ENCODE peak calls at places on chromosomes 1 and 21, in five cellular contexts. L, Y, N, G and Q are unnamed samples.

GRCh38 chr1:245448858-245449534 is 294.2 kb downstream of the KIF26B start:
- DNase-seq in L (no peak), G (peak), N (no peak), Y (peak), Q (no peak)

GRCh38 chr1:195765099-195765498 is 843.1 kb downstream of the KCNT2 start:
- DNase-seq in L (no peak), N (no peak), Y (no peak), G (no peak), Q (no peak)

GRCh38 chr1:25581764-25582163 is 34.8 kb upstream of the MAN1C1 start:
- DNase-seq in N (peak), L (no peak), Y (no peak), G (no peak), Q (no peak)

GRCh38 chr1:91725961-91726704 is 159.8 kb downstream of the TGFBR3 start:
- DNase-seq in Y (peak), L (no peak), G (no peak), N (no peak), Q (peak)

GRCh38 chr1:214791961-214792360 is 189.0 kb downstream of the CENPF start:
- DNase-seq in G (no peak), N (no peak), L (no peak), Y (peak), Q (no peak)

GRCh38 chr1:97920275-97920831 is 481 bp downstream of the DPYD start:
- DNase-seq in Y (peak), N (no peak), L (peak), G (peak), Q (no peak)

GRCh38 chr1:204673909-204674701 is 11.4 kb downstream of the LRRN2 start:
- DNase-seq in L (no peak), Y (no peak), G (no peak), N (no peak), Q (no peak)

GRCh38 chr1:153342178-153342577 is 6.5 kb downstream of the PGLYRP4 start:
- DNase-seq in N (no peak), Y (no peak), L (no peak), G (no peak), Q (no peak)

GRCh38 chr1:203597386-203598040 is 29.1 kb upstream of the ATP2B4 start:
- DNase-seq in N (no peak), G (no peak), L (no peak), Y (no peak), Q (no peak)

GRCh38 chr1:119477710-119478109 is 29.3 kb upstream of the HSD3B1 start:
- DNase-seq in Y (no peak), L (no peak), G (no peak), N (no peak), Q (no peak)

GRCh38 chr1:208951908-208952307 is 631.6 kb upstream of the CAMK1G start:
- DNase-seq in G (no peak), L (peak), N (no peak), Y (no peak), Q (peak)

GRCh38 chr1:159282118-159282517 is 20.0 kb upstream of the FCER1A start:
- DNase-seq in L (no peak), G (no peak), N (no peak), Y (no peak), Q (no peak)

GRCh38 chr1:51535006-51535592 is 16.0 kb upstream of the EPS15 start:
- DNase-seq in Y (peak), N (no peak), G (peak), L (peak), Q (peak)

GRCh38 chr1:30329263-30329753 is 394.1 kb downstream of the MATN1 start:
- DNase-seq in N (no peak), L (no peak), Y (no peak), G (no peak), Q (no peak)

GRCh38 chr1:178875936-178876335 is 5.1 kb upstream of the ANGPTL1 start:
- DNase-seq in Y (no peak), N (no peak), L (no peak), G (no peak), Q (no peak)

GRCh38 chr1:53502641-53503432 is 43.6 kb downstream of the DMRTB1 start:
- DNase-seq in Y (no peak), N (no peak), G (peak), L (no peak), Q (no peak)

GRCh38 chr1:218942421-218942820 is 231.3 kb upstream of the LYPLAL1 start:
- DNase-seq in G (no peak), N (no peak), Y (no peak), L (peak), Q (no peak)

GRCh38 chr1:54290443-54291184 is 90.6 kb downstream of the MRPL37 start:
- DNase-seq in L (no peak), G (no peak), Y (peak), N (no peak), Q (no peak)

GRCh38 chr21:45836694-45837670 is 144.6 kb upstream of the COL6A1 start:
- DNase-seq in N (no peak), L (no peak), G (no peak), Y (no peak), Q (peak)

GRCh38 chr1:95018602-95019369 is 54.0 kb downstream of the ALG14 start:
- DNase-seq in N (no peak), Y (peak), G (no peak), L (no peak), Q (peak)

GRCh38 chr1:85070972-85071492 is 22.7 kb upstream of the MCOLN3 start:
- DNase-seq in L (no peak), G (no peak), Y (no peak), N (no peak), Q (no peak)

GRCh38 chr1:181459067-181459466 is 24.2 kb upstream of the CACNA1E start:
- DNase-seq in Y (no peak), N (no peak), L (no peak), G (no peak), Q (no peak)

GRCh38 chr1:155323729-155324040 is 3.0 kb downstream of the RUSC1 start:
- DNase-seq in L (peak), G (peak), Y (peak), N (peak), Q (peak)

GRCh38 chr21:17003221-17003620 is 509.6 kb upstream of the CXADR start:
- DNase-seq in L (no peak), Y (peak), G (no peak), N (no peak), Q (peak)

GRCh38 chr1:12453400-12454343 is 164.3 kb downstream of the DHRS3 start:
- DNase-seq in G (peak), N (no peak), Y (no peak), L (no peak), Q (no peak)

DNA sequence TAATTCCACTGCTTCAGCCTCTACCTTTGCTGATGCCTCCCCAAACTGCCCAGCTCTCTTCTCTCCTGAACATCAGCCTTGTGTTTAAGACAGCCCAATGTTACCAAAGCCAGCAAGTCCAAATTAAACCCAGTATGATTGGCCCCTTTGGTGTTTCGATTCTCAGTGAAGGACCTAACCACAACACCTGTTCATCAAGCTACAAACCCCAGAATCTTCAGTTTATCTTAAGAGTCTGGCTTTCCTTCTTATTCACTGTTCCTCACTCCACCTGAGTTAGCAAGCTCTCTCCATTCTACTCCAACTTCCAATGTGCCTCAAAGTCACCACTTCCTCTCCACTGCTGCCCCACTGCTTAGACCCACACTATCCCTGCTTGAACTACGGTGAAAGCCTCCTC is 25.5 kb upstream of the ITPKB start:
- DNase-seq in N (no peak), L (no peak), G (no peak), Y (no peak), Q (no peak)
- H3K4me3 ChIP-seq in N (no peak), L (no peak), G (no peak), Y (no peak), Q (no peak)

DNA sequence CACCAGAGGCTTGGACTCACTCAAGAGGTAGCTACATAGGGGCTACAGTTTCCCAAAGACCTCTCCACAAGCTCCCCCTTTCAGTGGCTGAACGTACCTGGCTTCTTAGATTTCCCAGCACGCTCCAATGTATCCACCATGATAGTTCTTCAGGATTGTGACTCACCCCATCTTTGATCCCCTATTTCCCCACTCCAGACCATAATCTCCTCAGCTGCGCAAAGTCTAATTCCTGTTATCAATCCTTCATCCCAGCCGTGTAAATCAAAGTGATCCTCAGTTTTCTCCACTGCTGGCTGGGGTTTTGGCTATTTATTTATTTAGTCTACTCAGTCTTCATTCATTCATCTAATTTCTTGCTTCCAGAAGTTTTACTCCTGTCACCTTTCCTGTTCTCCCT is 13.1 kb upstream of the CTPS1 start:
- DNase-seq in L (no peak), N (no peak), Y (no peak), G (no peak), Q (no peak)
- H3K4me3 ChIP-seq in L (no peak), N (no peak), Y (no peak), G (no peak), Q (no peak)

GRCh38 chr1:9726406-9726805 is 74.9 kb downstream of the PIK3CD start:
- DNase-seq in L (no peak), G (no peak), Y (no peak), N (no peak), Q (no peak)
- H3K4me3 ChIP-seq in L (no peak), G (no peak), Y (no peak), N (no peak), Q (no peak)

GRCh38 chr1:147626304-147626703 is 44.0 kb downstream of the ACP6 start:
- DNase-seq in G (no peak), L (no peak), Y (no peak), N (no peak), Q (no peak)

GRCh38 chr1:147625274-147625986 is 44.9 kb downstream of the ACP6 start:
- DNase-seq in N (no peak), L (no peak), G (no peak), Y (no peak), Q (no peak)

GRCh38 chr1:147622731-147623130 is 47.6 kb downstream of the ACP6 start:
- DNase-seq in N (no peak), Y (peak), G (no peak), L (no peak), Q (no peak)

GRCh38 chr1:147624011-147624410 is 46.3 kb downstream of the ACP6 start:
- DNase-seq in N (no peak), G (no peak), L (no peak), Y (no peak), Q (no peak)

DNA sequence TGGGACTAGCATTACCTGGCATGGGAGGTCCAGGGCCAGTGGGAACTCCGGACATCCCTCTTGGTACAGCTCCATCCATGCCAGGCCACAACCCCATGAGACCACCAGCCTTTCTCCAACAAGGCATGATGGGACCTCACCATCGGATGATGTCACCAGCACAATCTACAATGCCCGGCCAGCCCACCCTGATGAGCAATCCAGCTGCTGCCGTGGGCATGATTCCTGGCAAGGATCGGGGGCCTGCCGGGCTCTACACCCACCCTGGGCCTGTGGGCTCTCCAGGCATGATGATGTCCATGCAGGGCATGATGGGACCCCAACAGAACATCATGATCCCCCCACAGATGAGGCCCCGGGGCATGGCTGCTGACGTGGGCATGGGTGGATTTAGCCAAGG is 45.8 kb downstream of the ACP6 start:
- DNase-seq in N (no peak), Y (no peak), L (no peak), G (no peak), Q (no peak)
- H3K4me3 ChIP-seq in N (no peak), Y (no peak), L (no peak), G (no peak), Q (no peak)

DNA sequence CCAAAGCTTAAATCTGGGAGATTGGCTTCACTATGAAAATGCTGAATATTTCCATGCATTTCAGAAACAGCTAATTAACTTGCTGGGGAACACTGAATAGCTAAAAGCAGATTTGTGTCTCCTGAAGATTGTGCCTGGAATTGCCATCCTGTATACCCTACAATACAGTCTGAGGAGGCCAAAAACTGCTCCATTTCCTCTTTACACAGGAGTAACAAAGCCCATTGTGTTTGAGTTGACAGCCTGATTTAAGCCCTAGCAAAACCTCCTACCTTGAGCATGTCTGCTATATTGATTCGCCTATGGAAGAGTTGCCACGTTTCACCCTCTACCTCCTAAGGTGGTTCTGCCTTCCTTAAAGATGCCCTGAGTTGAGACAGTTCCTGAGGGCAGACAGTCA is 1.5 kb upstream of the PIK3R3 start:
- DNase-seq in L (no peak), G (peak), N (no peak), Y (no peak), Q (no peak)
- H3K4me3 ChIP-seq in L (no peak), G (no peak), N (peak), Y (peak), Q (no peak)

DNA sequence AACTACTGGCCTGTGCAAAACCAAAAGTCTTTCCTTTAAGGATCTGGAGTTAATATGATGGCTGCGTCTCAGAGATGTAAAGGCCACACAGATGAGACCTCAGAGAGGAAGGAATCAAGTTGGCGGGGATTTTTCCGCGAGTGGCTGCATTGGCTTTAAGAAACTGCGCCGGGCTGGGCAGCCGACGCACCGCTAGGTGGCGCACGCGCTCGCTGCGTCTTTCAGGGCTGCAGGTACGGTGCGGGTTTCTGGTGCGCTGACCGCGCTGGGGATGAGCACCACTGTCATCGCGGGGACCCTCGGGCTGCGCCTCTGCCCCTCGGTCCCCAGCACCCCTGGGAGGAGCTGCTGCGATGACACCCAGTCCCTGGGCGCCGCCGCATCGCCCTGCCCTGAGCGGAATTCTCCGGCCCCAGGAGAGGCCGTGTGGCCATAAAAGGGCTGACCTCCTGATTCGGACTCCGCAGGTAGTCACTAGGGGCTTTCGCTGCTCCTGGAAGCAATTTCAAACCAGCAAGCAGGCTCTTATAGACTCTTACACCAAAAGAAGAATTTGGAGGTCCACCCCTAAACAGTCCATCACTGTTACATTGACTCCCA is 241.0 kb downstream of the KCNJ6 start:
- DNase-seq in Y (peak), L (peak), N (peak), G (peak), Q (peak)
- H3K4me3 ChIP-seq in Y (no peak), L (no peak), N (no peak), G (no peak), Q (no peak)

GRCh38 chr1:26726784-26727183 is 31.0 kb downstream of the ARID1A start:
- DNase-seq in L (no peak), N (no peak), G (no peak), Y (no peak), Q (no peak)
- H3K4me3 ChIP-seq in L (no peak), N (no peak), G (no peak), Y (no peak), Q (no peak)